ENCODE peak calls at places on chromosomes 4 and X, in six cellular contexts. Z is stomach, E is HepG2, C is endothelial cell of umbilical vein, J is suprapubic skin, I is K562. D is an unnamed sample. For H3K9me3, the result is how much of the 10 kb centered on the place peaks cover.

GRCh38 chr4:147550626-147551250 is 66.5 kb upstream of the TMEM184C start:
- DNase-seq in Z (no peak), E (no peak), C (peak), J (no peak), I (no peak), D (no peak)

GRCh38 chrX:124232523-124233201 is 99.8 kb upstream of the TEX13D start:
- DNase-seq in Z (no peak), E (no peak), C (no peak), J (no peak), I (no peak), D (no peak)

GRCh38 chr4:39278476-39278875 is 87.7 kb downstream of the RFC1 start:
- DNase-seq in Z (no peak), E (no peak), C (no peak), J (no peak), I (no peak), D (no peak)

GRCh38 chrX:39813631-39814246 is 284.0 kb downstream of the BCOR start:
- DNase-seq in Z (peak), E (no peak), C (peak), J (peak), I (no peak), D (peak)

GRCh38 chr4:41512139-41512538 is 25.8 kb upstream of the LIMCH1 start:
- DNase-seq in Z (no peak), E (no peak), C (no peak), J (no peak), I (no peak), D (no peak)

GRCh38 chrX:47859686-47860085 is 23.0 kb downstream of the ZNF81 start:
- DNase-seq in Z (no peak), E (no peak), C (no peak), J (no peak), I (no peak), D (no peak)

GRCh38 chrX:113384628-113385027 is 544.0 kb upstream of the AMOT start:
- DNase-seq in Z (no peak), E (no peak), C (peak), J (no peak), I (no peak), D (no peak)

GRCh38 chrX:139120760-139121159 is 409.2 kb upstream of the FGF13 start:
- DNase-seq in Z (no peak), E (no peak), C (no peak), J (no peak), I (no peak), D (no peak)

GRCh38 chrX:132490086-132490419 is 1.2 kb upstream of the MBNL3 start:
- DNase-seq in Z (no peak), E (peak), C (no peak), J (no peak), I (no peak), D (no peak)

GRCh38 chr4:25817059-25817681 is 45.6 kb downstream of the SEL1L3 start:
- DNase-seq in Z (no peak), E (no peak), C (no peak), J (no peak), I (no peak), D (no peak)

GRCh38 chr4:84691170-84691691 is 108.3 kb downstream of the CDS1 start:
- DNase-seq in Z (no peak), E (no peak), C (peak), J (no peak), I (peak), D (no peak)

GRCh38 chr4:67713531-67714247 is 12.7 kb upstream of the UBA6 start:
- DNase-seq in Z (no peak), E (no peak), C (peak), J (no peak), I (peak), D (no peak)

GRCh38 chr4:185868983-185869938 is 57.3 kb upstream of the SORBS2 start:
- DNase-seq in Z (no peak), E (no peak), C (no peak), J (no peak), I (no peak), D (no peak)

GRCh38 chrX:64975491-64975890 is 759 bp downstream of the ZC4H2 start:
- DNase-seq in Z (peak), E (peak), C (peak), J (no peak), I (no peak), D (peak)

GRCh38 chr4:105281016-105281415 is 134.3 kb downstream of the TET2 start:
- DNase-seq in Z (no peak), E (no peak), C (no peak), J (no peak), I (no peak), D (no peak)

GRCh38 chrX:72382199-72382590 is 76.5 kb upstream of the CITED1 start:
- DNase-seq in Z (no peak), E (no peak), C (no peak), J (no peak), I (no peak), D (no peak)
- TF ChIP-seq CTCF in Z (no peak), E (no peak), C (no peak), J (no peak), I (no peak), D (no peak)

GRCh38 chrX:154508346-154508745 is 7.7 kb downstream of the FAM3A start:
- DNase-seq in Z (no peak), E (no peak), C (no peak), J (no peak), I (no peak), D (no peak)

GRCh38 chrX:154505726-154506125 is 10.3 kb downstream of the FAM3A start:
- DNase-seq in Z (no peak), E (no peak), C (peak), J (no peak), I (no peak), D (no peak)

GRCh38 chrX:154509455-154509854 is 6.6 kb downstream of the FAM3A start:
- DNase-seq in Z (no peak), E (no peak), C (no peak), J (no peak), I (no peak), D (no peak)

GRCh38 chrX:154506483-154507332 is 9.3 kb downstream of the FAM3A start:
- DNase-seq in Z (no peak), E (no peak), C (no peak), J (no peak), I (no peak), D (peak)

GRCh38 chrX:154507673-154508072 is 8.4 kb downstream of the FAM3A start:
- DNase-seq in Z (no peak), E (no peak), C (no peak), J (no peak), I (no peak), D (peak)
- TF ChIP-seq POLR2AphosphoS5 in Z (no peak), E (no peak), C (no peak), J (no peak), I (no peak), D (no peak)

DNA sequence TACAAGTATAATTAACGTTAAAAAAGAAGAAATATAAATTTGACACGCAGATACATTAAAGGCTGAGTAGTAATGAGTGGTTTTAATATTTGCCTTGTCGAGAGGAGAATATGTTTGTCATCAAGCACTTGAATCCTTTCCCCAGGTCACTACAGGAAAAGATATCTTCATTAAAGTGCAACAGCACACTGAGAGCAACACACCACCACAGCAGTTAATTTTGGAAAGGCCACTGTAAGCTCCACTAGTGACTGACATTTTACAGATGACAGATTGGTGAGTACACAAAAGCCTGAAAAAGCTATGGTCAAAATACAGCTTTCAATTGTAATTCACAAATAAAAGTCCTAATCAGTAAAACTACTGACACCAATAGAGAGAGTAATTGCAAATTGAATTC is 76.6 kb downstream of the ZNF718 start:
- DNase-seq in Z (no peak), E (no peak), C (no peak), J (no peak), I (no peak), D (no peak)
- H3K9me3 ChIP-seq in Z (under half), E (half or more), C (under half), J (under half), I (under half), D (half or more)

GRCh38 chr4:23932935-23933334 is 43.1 kb upstream of the PPARGC1A start:
- DNase-seq in Z (no peak), E (no peak), C (no peak), J (no peak), I (no peak), D (no peak)
- TF ChIP-seq CTCF in Z (peak), E (no peak), C (no peak), J (peak), I (no peak), D (no peak)

GRCh38 chr4:169225812-169226211 is 44.9 kb downstream of the SH3RF1 start:
- DNase-seq in Z (no peak), E (no peak), C (peak), J (no peak), I (no peak), D (no peak)

GRCh38 chr4:169226565-169226964 is 44.2 kb downstream of the SH3RF1 start:
- DNase-seq in Z (no peak), E (no peak), C (no peak), J (no peak), I (no peak), D (no peak)

GRCh38 chr4:169228076-169228475 is 42.7 kb downstream of the SH3RF1 start:
- DNase-seq in Z (no peak), E (no peak), C (no peak), J (no peak), I (no peak), D (no peak)

GRCh38 chr4:169231647-169232262 is 39.0 kb downstream of the SH3RF1 start:
- DNase-seq in Z (no peak), E (no peak), C (no peak), J (no peak), I (no peak), D (no peak)

DNA sequence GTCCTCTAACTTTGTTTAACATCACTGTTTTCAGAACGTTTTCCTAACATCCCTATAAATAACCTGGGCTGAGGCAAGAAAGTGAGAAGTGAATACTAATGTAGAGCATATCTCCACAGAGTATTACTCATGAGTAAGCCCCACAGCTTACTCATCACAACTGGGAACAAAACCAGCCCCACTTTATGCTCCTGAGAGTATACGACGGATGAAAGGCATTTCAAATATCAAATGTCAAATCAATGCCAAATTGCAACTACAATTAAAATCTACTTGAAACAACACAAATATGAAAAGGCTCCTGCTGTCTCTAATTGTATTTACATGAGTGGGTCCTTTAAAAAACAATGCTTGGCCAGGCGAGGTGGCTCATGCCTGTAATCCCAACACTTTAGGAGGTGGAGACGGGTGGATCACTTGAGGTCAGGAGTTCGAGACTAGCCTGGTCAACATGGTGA is 41.2 kb downstream of the SH3RF1 start:
- DNase-seq in Z (no peak), E (no peak), C (peak), J (no peak), I (no peak), D (no peak)
- TF ChIP-seq POLR2AphosphoS5 in Z (peak), E (no peak), C (peak), J (no peak), I (no peak), D (no peak)

D was measured in spleen.